ENCODE peak calls at places on chromosomes 2 and 18, in six cellular contexts. S is endothelial cell of umbilical vein, V is A549, E is K562, T is GM12878, H is HepG2. B is an unnamed sample.

GRCh38 chr18:26103579-26103978 is 13.2 kb upstream of the SS18 start:
- DNase-seq in S (no peak), V (peak; percentile 39), E (no peak), T (no peak), H (peak; percentile 4), B (peak; percentile 18)

GRCh38 chr2:172930871-172931255 is 144.8 kb upstream of the MAP3K20 start:
- DNase-seq in S (peak; percentile 50), V (no peak), E (no peak), T (no peak), H (no peak), B (no peak)

GRCh38 chr2:201406077-201406662 is 45.1 kb downstream of the TRAK2 start:
- DNase-seq in S (peak; percentile 63), V (no peak), E (peak; percentile 9), T (no peak), H (peak; percentile 57), B (peak; percentile 55)

GRCh38 chr18:58143391-58143790 is 99.4 kb downstream of the NEDD4L start:
- DNase-seq in S (no peak), V (no peak), E (no peak), T (no peak), H (no peak), B (no peak)

GRCh38 chr18:76806301-76806700 is 16.1 kb upstream of the ZNF236 start:
- DNase-seq in S (no peak), V (no peak), E (no peak), T (no peak), H (no peak), B (no peak)

GRCh38 chr18:74435740-74436139 is 21.4 kb downstream of the DIPK1C start:
- DNase-seq in S (no peak), V (no peak), E (no peak), T (no peak), H (no peak), B (no peak)

GRCh38 chr2:141529674-141530073 is 601.1 kb downstream of the LRP1B start:
- DNase-seq in S (no peak), V (no peak), E (no peak), T (no peak), H (no peak), B (no peak)

GRCh38 chr2:75707901-75708300 is 2.8 kb downstream of the GCFC2 start:
- DNase-seq in S (no peak), V (no peak), E (no peak), T (no peak), H (no peak), B (no peak)

GRCh38 chr2:20669609-20670314 is 2.8 kb downstream of the GDF7 start:
- DNase-seq in S (no peak), V (no peak), E (no peak), T (no peak), H (no peak), B (no peak)

GRCh38 chr2:120483355-120483754 is 137.4 kb downstream of the INHBB start:
- DNase-seq in S (no peak), V (no peak), E (no peak), T (no peak), H (no peak), B (no peak)

GRCh38 chr18:63515279-63515678 is 26.9 kb upstream of the SERPINB12 start:
- DNase-seq in S (no peak), V (no peak), E (no peak), T (no peak), H (no peak), B (peak; percentile 6)

GRCh38 chr2:206160124-206160806 is 570 bp downstream of the EEF1B2 start:
- DNase-seq in S (peak; percentile 63), V (no peak), E (peak; percentile 68), T (no peak), H (peak; percentile 12), B (peak; percentile 75)

GRCh38 chr18:47930086-47930843 is at the start of gene SMAD2:
- DNase-seq in S (peak; percentile 67), V (peak; percentile 89), E (peak; percentile 76), T (no peak), H (peak; percentile 87), B (peak; percentile 87)
- TF ChIP-seq MYC in S (no peak), V (no peak), E (no peak), T (peak; percentile 81), H (peak; percentile 66), B (peak; percentile 5)

GRCh38 chr18:159037-159652 is 788 bp downstream of the USP14 start:
- DNase-seq in S (peak; percentile 23), V (peak; percentile 18), E (no peak), T (no peak), H (peak; percentile 33), B (peak; percentile 21)

GRCh38 chr18:156514-157230 is 1.7 kb upstream of the USP14 start:
- DNase-seq in S (no peak), V (no peak), E (no peak), T (no peak), H (no peak), B (no peak)

GRCh38 chr18:159933-160332 is 1.6 kb downstream of the USP14 start:
- DNase-seq in S (no peak), V (no peak), E (no peak), T (no peak), H (no peak), B (no peak)

GRCh38 chr18:160831-161570 is 2.6 kb downstream of the USP14 start:
- DNase-seq in S (no peak), V (no peak), E (no peak), T (no peak), H (no peak), B (no peak)

GRCh38 chr18:158128-159036 is at the start of gene USP14:
- DNase-seq in S (peak; percentile 98), V (peak; percentile 96), E (peak; percentile 100), T (peak; percentile 86), H (peak; percentile 94), B (peak; percentile 98)
- TF ChIP-seq POLR2A in S (peak; percentile 54), V (peak; percentile 44), E (peak; percentile 90), T (peak; percentile 98), H (peak; percentile 83), B (no peak)

DNA sequence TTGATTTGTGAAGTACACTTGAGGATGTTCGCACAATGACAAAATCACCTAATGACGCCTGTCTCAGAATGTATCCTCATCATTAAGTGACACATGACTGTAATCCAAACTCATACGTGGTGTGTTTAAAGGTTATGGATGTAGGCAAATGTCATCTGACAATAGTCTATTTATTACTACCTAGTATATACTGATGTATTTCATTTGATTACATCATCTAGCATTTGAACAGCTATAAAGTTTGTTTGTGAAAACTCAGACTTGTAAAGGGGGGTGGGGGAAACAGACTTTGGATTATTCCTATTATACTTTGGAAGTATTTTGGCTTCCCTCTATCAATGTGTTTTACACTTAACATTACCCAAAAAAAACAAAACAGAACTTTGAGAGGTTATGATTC is 129.9 kb downstream of the TANC1 start:
- DNase-seq in S (peak; percentile 56), V (peak; percentile 19), E (no peak), T (no peak), H (no peak), B (no peak)
- TF ChIP-seq MYC in S (no peak), V (no peak), E (no peak), T (no peak), H (no peak), B (no peak)

GRCh38 chr2:146252119-146252518 is 1592.7 kb upstream of the ACVR2A start:
- DNase-seq in S (no peak), V (no peak), E (no peak), T (no peak), H (no peak), B (no peak)
- TF ChIP-seq POLR2A in S (no peak), V (no peak), E (no peak), T (no peak), H (no peak), B (no peak)

GRCh38 chr2:174512345-174512744 is 25.5 kb upstream of the GPR155 start:
- DNase-seq in S (no peak), V (no peak), E (no peak), T (no peak), H (no peak), B (no peak)

GRCh38 chr2:174522553-174522952 is 35.7 kb upstream of the GPR155 start:
- DNase-seq in S (peak; percentile 14), V (peak; percentile 29), E (no peak), T (no peak), H (no peak), B (peak; percentile 58)

GRCh38 chr2:174518397-174518796 is 31.6 kb upstream of the GPR155 start:
- DNase-seq in S (no peak), V (no peak), E (no peak), T (no peak), H (no peak), B (no peak)

GRCh38 chr2:174511580-174512260 is 24.9 kb upstream of the GPR155 start:
- DNase-seq in S (no peak), V (no peak), E (no peak), T (no peak), H (no peak), B (no peak)

DNA sequence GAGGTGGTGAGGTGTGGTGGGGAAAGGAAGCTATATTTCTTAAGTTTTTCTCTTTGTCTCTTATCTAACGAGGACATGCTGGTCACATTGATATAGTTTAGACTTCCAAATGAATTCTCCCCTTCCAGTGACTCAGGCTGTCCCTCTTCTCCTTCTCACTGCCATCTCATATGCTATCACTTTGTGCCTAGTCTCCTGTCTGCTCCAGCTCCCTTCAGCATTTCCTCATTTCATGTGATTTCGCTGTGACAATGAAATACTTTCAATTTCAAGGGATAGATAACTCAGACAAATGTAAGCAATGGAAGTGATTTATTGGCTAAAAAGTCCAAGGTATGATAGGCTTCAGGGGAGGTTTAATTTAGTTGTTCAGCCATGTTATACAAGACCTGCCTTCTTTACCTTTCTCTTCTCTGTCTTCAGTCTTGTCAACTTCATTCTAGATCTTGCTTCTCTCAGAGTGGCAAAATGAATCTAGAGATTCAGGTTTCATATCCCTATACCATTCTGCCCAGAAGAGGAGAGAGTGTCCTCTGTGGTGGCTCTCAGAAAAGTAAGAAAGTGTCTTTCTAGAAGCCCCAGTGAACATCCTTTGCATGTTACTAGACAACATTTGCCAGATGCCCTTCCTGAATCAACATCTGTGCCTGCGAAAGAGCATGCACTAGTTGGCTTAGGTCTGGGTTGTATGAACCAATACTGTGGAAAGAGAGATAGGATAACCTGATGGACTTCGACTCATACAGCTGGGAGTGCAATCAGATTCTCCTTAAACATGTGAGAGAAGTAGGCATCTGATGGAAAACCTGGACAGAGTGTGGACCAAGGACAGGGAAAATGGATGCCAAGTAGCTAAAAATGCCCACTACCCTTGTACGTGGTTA is 29.9 kb upstream of the GPR155 start:
- DNase-seq in S (no peak), V (no peak), E (no peak), T (no peak), H (no peak), B (no peak)
- TF ChIP-seq MYC in S (no peak), V (no peak), E (no peak), T (no peak), H (no peak), B (no peak)

GRCh38 chr2:146457221-146457620 is 1387.6 kb upstream of the ACVR2A start:
- DNase-seq in S (no peak), V (no peak), E (no peak), T (no peak), H (no peak), B (no peak)
- TF ChIP-seq POLR2A in S (no peak), V (no peak), E (no peak), T (no peak), H (no peak), B (no peak)